ENCODE peak calls at places on chromosomes 13 and 19, in seven cellular contexts. I is breast epithelium, K is thoracic aorta, Y is DND-41, U is mammary epithelial cell, Z is heart right ventricle, M is lung. N is an unnamed sample. For H3K4me1, the result is how much of the 10 kb centered on the place peaks cover.

GRCh38 chr13:68124437-68125086 is 894.4 kb upstream of the PCDH9 start:
- DNase-seq in U (peak), Y (no peak), I (no peak), Z (no peak), K (no peak), M (no peak), N (no peak)

GRCh38 chr13:74550039-74550438 is 415.8 kb upstream of the KLF12 start:
- DNase-seq in M (no peak), U (peak), I (no peak), Y (no peak), K (no peak), Z (no peak), N (no peak)

GRCh38 chr13:112053744-112054615 is 13.0 kb upstream of the SOX1 start:
- DNase-seq in Y (no peak), K (no peak), U (no peak), I (no peak), M (no peak), Z (no peak), N (peak)

GRCh38 chr13:114161028-114161556 is 18.0 kb upstream of the CFAP97D2 start:
- DNase-seq in K (no peak), I (no peak), U (no peak), M (no peak), Y (no peak), Z (no peak), N (no peak)

GRCh38 chr13:45280751-45281634 is 60.0 kb downstream of the TPT1 start:
- DNase-seq in Z (peak), Y (peak), I (peak), M (peak), U (peak), K (peak), N (no peak)

GRCh38 chr13:63190742-63191141 is 1775.1 kb upstream of the PCDH20 start:
- DNase-seq in Y (no peak), I (no peak), U (no peak), M (no peak), K (no peak), Z (no peak), N (no peak)

GRCh38 chr19:32550666-32551065 is 30.3 kb upstream of the PDCD5 start:
- DNase-seq in Y (no peak), U (no peak), Z (no peak), K (no peak), M (no peak), I (no peak), N (no peak)

GRCh38 chr13:112968380-112968909 is 569 bp upstream of the MCF2L start:
- DNase-seq in I (peak), K (no peak), Z (peak), U (no peak), Y (peak), M (peak), N (peak)

GRCh38 chr13:76210262-76210661 is 574.1 kb downstream of the LMO7 start:
- DNase-seq in Y (no peak), M (peak), I (no peak), Z (peak), U (peak), K (no peak), N (no peak)

GRCh38 chr19:51726049-51726448 is 2.3 kb upstream of the HAS1 start:
- DNase-seq in M (no peak), Z (peak), Y (no peak), I (peak), K (no peak), U (peak), N (peak)

GRCh38 chr13:50400930-50401553 is 385.8 kb downstream of the KCNRG start:
- DNase-seq in U (peak), M (no peak), K (no peak), I (no peak), Y (no peak), Z (no peak), N (no peak)

GRCh38 chr13:19927117-19927734 is 31.3 kb upstream of the ZMYM2 start:
- DNase-seq in K (no peak), Z (no peak), Y (no peak), U (peak), M (no peak), I (no peak), N (no peak)

GRCh38 chr19:33359581-33359980 is 13.9 kb upstream of the CEBPG start:
- DNase-seq in K (no peak), I (no peak), Z (no peak), M (no peak), Y (no peak), U (no peak), N (no peak)

GRCh38 chr13:97440598-97440997 is 6.6 kb downstream of the RAP2A start:
- DNase-seq in I (no peak), Y (no peak), M (no peak), K (no peak), U (peak), Z (no peak), N (no peak)

GRCh38 chr13:49443327-49443688 is 556 bp downstream of the CAB39L start:
- DNase-seq in M (peak), U (no peak), Z (no peak), K (no peak), Y (no peak), I (no peak), N (no peak)

GRCh38 chr13:98216135-98216565 is 39.1 kb upstream of the RNF113B start:
- DNase-seq in Z (peak), M (peak), K (no peak), I (no peak), Y (no peak), U (peak), N (no peak)

GRCh38 chr13:19957320-19958118 is 1.0 kb upstream of the ZMYM2 start:
- DNase-seq in M (peak), I (peak), K (peak), U (peak), Z (peak), Y (no peak), N (peak)

GRCh38 chr13:94280357-94280756 is 199.1 kb downstream of the DCT start:
- DNase-seq in K (no peak), U (no peak), Z (no peak), I (no peak), M (no peak), Y (no peak), N (no peak)

GRCh38 chr13:107438251-107438650 is 777.1 kb downstream of the LIG4 start:
- DNase-seq in Y (no peak), U (no peak), Z (no peak), M (no peak), K (no peak), I (no peak), N (no peak)

GRCh38 chr13:48644951-48645350 is 8.8 kb upstream of the CYSLTR2 start:
- DNase-seq in I (no peak), K (no peak), Z (no peak), M (no peak), Y (no peak), U (no peak), N (no peak)

GRCh38 chr19:30350995-30351394 is 21.2 kb upstream of the ZNF536 start:
- DNase-seq in Y (no peak), I (no peak), Z (no peak), U (no peak), K (no peak), M (no peak), N (no peak)

GRCh38 chr13:85575110-85575509 is 224.1 kb downstream of the SLITRK6 start:
- DNase-seq in Z (no peak), M (no peak), Y (no peak), I (no peak), U (no peak), K (no peak), N (no peak)

GRCh38 chr13:103473081-103473480 is 406.9 kb upstream of the SLC10A2 start:
- DNase-seq in U (no peak), I (no peak), Y (no peak), K (no peak), M (no peak), Z (no peak), N (no peak)

GRCh38 chr19:33263325-33264023 is 37.8 kb upstream of the SLC7A10 start:
- DNase-seq in U (no peak), Z (no peak), Y (no peak), I (no peak), M (no peak), K (no peak), N (no peak)

GRCh38 chr13:73337511-73337910 is 278.7 kb downstream of the KLF5 start:
- DNase-seq in Y (no peak), I (no peak), K (no peak), Z (no peak), M (no peak), U (peak), N (no peak)

GRCh38 chr13:111567637-111568036 is 247.2 kb downstream of the TEX29 start:
- DNase-seq in Z (no peak), Y (no peak), K (no peak), U (no peak), M (no peak), I (no peak), N (no peak)

GRCh38 chr13:20332361-20333096 is 100.4 kb upstream of the GJB6 start:
- DNase-seq in U (peak), M (no peak), I (no peak), K (no peak), Y (no peak), Z (no peak), N (no peak)

GRCh38 chr13:53749306-53749705 is 720.7 kb downstream of the OLFM4 start:
- DNase-seq in I (no peak), K (no peak), Y (no peak), M (no peak), Z (no peak), U (no peak), N (no peak)

GRCh38 chr13:60584976-60585375 is 188.0 kb downstream of the TDRD3 start:
- DNase-seq in Z (peak), Y (no peak), K (no peak), U (no peak), M (no peak), I (no peak), N (no peak)

DNA sequence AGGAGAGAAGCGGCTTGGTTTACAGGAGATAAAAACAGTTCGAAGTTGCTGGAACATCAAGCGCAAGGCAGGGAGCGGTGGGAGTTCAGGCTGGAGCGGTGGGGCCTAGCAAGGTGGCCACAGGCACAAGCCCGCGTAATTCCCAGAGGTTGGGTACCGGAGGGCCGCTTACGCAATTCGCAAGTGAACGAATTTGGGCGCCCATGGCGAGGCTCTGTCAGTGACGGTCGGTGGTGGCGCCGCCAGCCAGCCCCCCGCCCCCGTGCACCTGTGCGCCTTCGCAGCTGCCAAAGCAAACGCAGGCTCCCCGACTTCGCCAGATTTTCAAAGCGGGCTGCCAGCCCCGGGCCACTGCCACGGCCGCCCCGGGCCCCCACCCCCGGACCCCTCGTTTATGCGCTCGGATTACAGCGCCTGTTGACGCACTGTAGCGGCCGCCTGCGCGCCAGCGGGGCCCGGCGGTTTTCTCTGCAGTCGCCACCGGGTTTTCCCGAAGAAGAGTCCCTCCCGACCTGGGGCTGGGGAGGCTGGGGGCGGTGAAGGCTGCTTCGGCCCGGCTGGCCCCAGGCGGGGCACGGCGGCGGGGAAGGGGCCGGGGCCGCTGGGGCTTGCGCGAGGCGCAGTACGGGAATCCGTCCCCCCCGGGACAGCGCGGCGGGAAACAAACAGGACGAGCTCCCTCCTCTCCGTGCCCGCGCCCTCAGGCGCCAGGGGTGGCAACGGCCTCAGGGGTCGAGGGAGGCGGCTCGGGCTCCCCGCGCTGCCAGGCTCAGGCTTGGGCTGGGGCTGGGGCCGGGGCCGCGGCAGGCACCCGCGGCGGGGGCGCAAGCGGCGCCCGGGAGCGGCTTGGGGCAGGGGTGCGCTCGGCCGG is 714 bp downstream of the N4BP2L1 start:
- DNase-seq in I (peak), K (no peak), Z (peak), Y (peak), U (no peak), M (peak), N (peak)
- H3K4me1 ChIP-seq in I (under half), K (under half), Z (half or more), Y (half or more), U (under half), M (under half), N (under half)

GRCh38 chr13:81957121-81957520 is 1616.2 kb upstream of the SPRY2 start:
- DNase-seq in Y (no peak), M (no peak), U (no peak), I (no peak), Z (no peak), K (no peak), N (no peak)
- TF ChIP-seq CTCF in Y (no peak), M (no peak), U (peak), I (no peak), Z (no peak), K (no peak), N (no peak)

DNA sequence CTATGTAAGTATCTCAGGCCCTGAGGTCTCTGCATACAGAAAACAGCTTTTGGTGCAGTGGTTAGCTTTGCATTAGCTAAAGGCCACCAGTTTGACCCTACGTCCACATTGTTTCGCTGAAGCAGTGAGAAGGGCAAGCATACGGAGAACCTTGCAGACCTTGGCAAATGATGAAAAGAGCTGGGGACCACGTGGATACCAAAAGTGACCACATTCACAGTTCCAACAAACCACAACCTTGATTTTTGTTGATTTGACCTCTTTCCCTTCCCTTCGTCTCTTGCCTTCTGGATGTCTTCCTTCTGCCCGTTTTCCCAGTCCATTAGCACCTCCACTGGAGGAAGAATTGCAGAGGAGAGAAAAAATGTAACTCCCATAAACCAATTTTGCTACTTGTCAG is 293.8 kb upstream of the HTR2A start:
- DNase-seq in U (no peak), Y (no peak), K (no peak), Z (no peak), I (no peak), M (no peak), N (no peak)
- H3K27ac ChIP-seq in U (no peak), Y (no peak), K (no peak), Z (no peak), I (no peak), M (no peak), N (no peak)

GRCh38 chr19:16360738-16361137 is 36.1 kb downstream of the KLF2 start:
- DNase-seq in U (no peak), Z (no peak), M (no peak), I (no peak), K (no peak), Y (no peak), N (no peak)
- H3K4me1 ChIP-seq in U (under half), Z (half or more), M (under half), I (under half), K (under half), Y (under half), N (under half)

GRCh38 chr19:58229255-58229639 is 533 bp downstream of the ZNF544 start:
- DNase-seq in I (no peak), K (no peak), Y (peak), M (no peak), Z (no peak), U (peak), N (no peak)
- TF ChIP-seq CTCF in I (no peak), K (no peak), Y (peak), M (no peak), Z (peak), U (peak), N (no peak)

N was measured in suprapubic skin.